ENCODE peak calls at places on chromosomes 4 and X, in four cellular contexts. D, J, A and Z are unnamed samples.

GRCh38 chr4:23902203-23902602 is 12.4 kb upstream of the PPARGC1A start:
- DNase-seq in D (no peak), A (no peak), J (peak), Z (no peak)

GRCh38 chr4:126627255-126627654 is 1005.5 kb upstream of the INTU start:
- DNase-seq in D (no peak), J (peak), A (peak), Z (peak)

GRCh38 chr4:76470064-76470463 is 35.0 kb downstream of the SHROOM3 start:
- DNase-seq in A (no peak), D (no peak), J (no peak), Z (no peak)

GRCh38 chr4:165308606-165309005 is 18.9 kb upstream of the MSMO1 start:
- DNase-seq in J (no peak), A (no peak), D (no peak), Z (peak)

GRCh38 chr4:38014421-38014852 is 54.2 kb downstream of the PTTG2 start:
- DNase-seq in D (no peak), A (no peak), J (no peak), Z (no peak)

GRCh38 chr4:52925531-52925968 is 63.4 kb downstream of the RASL11B start:
- DNase-seq in J (peak), D (no peak), A (no peak), Z (peak)

GRCh38 chr4:125316781-125317525 is 2.2 kb downstream of the FAT4 start:
- DNase-seq in A (peak), J (no peak), D (peak), Z (peak)

GRCh38 chrX:1086444-1087409 is 125.7 kb downstream of the CRLF2 start:
- DNase-seq in J (no peak), D (no peak), A (peak), Z (no peak)

GRCh38 chr4:148215202-148215601 is 227.0 kb downstream of the NR3C2 start:
- DNase-seq in D (no peak), A (no peak), J (no peak), Z (no peak)

GRCh38 chrX:17475820-17476219 is 100.8 kb downstream of the NHS start:
- DNase-seq in D (no peak), J (no peak), A (no peak), Z (peak)

GRCh38 chrX:14448406-14448805 is 80.9 kb upstream of the GLRA2 start:
- DNase-seq in D (no peak), A (no peak), J (no peak), Z (no peak)

GRCh38 chrX:10071451-10072163 is 85.2 kb upstream of the CLCN4 start:
- DNase-seq in J (no peak), A (no peak), D (no peak), Z (no peak)

GRCh38 chrX:37905436-37906147 is 58.2 kb upstream of the DYNLT3 start:
- DNase-seq in J (peak), D (no peak), A (peak), Z (no peak)

GRCh38 chrX:122546269-122546668 is 637.8 kb upstream of the GRIA3 start:
- DNase-seq in D (no peak), J (no peak), A (no peak), Z (no peak)

GRCh38 chr4:31125061-31125460 is 404.9 kb downstream of the PCDH7 start:
- DNase-seq in D (no peak), J (no peak), A (no peak), Z (no peak)

GRCh38 chr4:78954048-78954666 is 14.9 kb upstream of the PAQR3 start:
- DNase-seq in D (no peak), A (no peak), J (peak), Z (no peak)

GRCh38 chr4:111204807-111205206 is 581.9 kb upstream of the PITX2 start:
- DNase-seq in D (no peak), J (no peak), A (no peak), Z (no peak)

GRCh38 chrX:133660356-133660755 is 245.1 kb upstream of the GPC4 start:
- DNase-seq in D (no peak), J (no peak), A (no peak), Z (peak)

GRCh38 chr4:153465922-153466636 is at the start of gene TMEM131L:
- DNase-seq in J (peak), D (peak), A (peak), Z (peak)

GRCh38 chrX:133838761-133839676 is 146.4 kb downstream of the GPC3 start:
- DNase-seq in D (no peak), J (peak), A (no peak), Z (peak)

GRCh38 chr4:111045992-111046391 is 423.1 kb upstream of the PITX2 start:
- DNase-seq in J (no peak), A (no peak), D (no peak), Z (no peak)

GRCh38 chr4:176478076-176478475 is 158.3 kb downstream of the SPCS3 start:
- DNase-seq in D (no peak), J (no peak), A (no peak), Z (no peak)

GRCh38 chr4:127103723-127104122 is 529.0 kb upstream of the INTU start:
- DNase-seq in J (no peak), A (no peak), D (no peak), Z (peak)

GRCh38 chrX:29090811-29091210 is 503.6 kb downstream of the IL1RAPL1 start:
- DNase-seq in J (peak), A (no peak), D (no peak), Z (peak)

GRCh38 chrX:31717474-31717873 is 645.6 kb upstream of the FTHL17 start:
- DNase-seq in J (no peak), D (no peak), A (no peak), Z (no peak)

GRCh38 chr4:122632396-122633143 is 11.7 kb upstream of the IL21 start:
- DNase-seq in J (no peak), A (no peak), D (no peak), Z (no peak)

GRCh38 chr4:111494971-111495370 is 650.3 kb upstream of the FAM241A start:
- DNase-seq in A (no peak), J (no peak), D (no peak), Z (peak)

GRCh38 chr4:116180056-116180690 is 905.2 kb downstream of the TRAM1L1 start:
- DNase-seq in D (no peak), J (peak), A (no peak), Z (peak)

GRCh38 chrX:9765737-9766098 is at the start of gene GPR143:
- DNase-seq in J (no peak), A (no peak), D (no peak), Z (no peak)

GRCh38 chr4:101035522-101035921 is 311.8 kb downstream of the PPP3CA start:
- DNase-seq in D (no peak), A (no peak), J (no peak), Z (no peak)

GRCh38 chrX:24838624-24839023 is 144.9 kb downstream of the POLA1 start:
- DNase-seq in A (peak), D (no peak), J (peak), Z (peak)

GRCh38 chr4:142719854-142720541 is 126.1 kb downstream of the INPP4B start:
- DNase-seq in A (no peak), J (peak), D (no peak), Z (peak)

GRCh38 chr4:107094332-107094731 is 58.2 kb upstream of the DKK2 start:
- DNase-seq in J (peak), A (peak), D (no peak), Z (peak)
- TF ChIP-seq CTCF in J (peak), A (peak), D (no peak), Z (peak)

DNA sequence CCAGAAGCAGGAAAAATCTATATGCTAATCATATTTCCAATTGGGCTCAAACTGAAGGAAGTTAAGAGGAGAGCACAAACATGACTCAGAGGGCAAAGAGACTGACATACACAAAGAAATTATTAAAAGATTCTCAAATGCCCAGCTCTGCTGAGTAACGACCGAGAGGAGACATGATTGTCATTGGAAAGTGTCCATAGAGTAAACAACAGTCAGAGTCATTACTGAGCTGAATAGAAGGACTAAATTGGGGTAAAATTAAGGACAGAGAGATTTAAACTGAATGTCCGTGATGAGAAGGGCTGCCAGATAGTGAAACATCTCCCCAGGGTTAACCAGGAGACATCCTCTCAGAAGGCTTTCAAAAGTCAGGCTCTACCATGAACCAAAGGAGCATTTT is 111.2 kb upstream of the GALNT7 start:
- DNase-seq in D (no peak), J (no peak), A (no peak), Z (peak)
- H3K4me3 ChIP-seq in D (no peak), J (no peak), A (no peak), Z (no peak)

GRCh38 chr4:6620891-6621555 is 19.5 kb upstream of the MRFAP1 start:
- DNase-seq in D (peak), A (no peak), J (no peak), Z (no peak)
- TF ChIP-seq CTCF in D (no peak), A (peak), J (no peak), Z (no peak)

DNA sequence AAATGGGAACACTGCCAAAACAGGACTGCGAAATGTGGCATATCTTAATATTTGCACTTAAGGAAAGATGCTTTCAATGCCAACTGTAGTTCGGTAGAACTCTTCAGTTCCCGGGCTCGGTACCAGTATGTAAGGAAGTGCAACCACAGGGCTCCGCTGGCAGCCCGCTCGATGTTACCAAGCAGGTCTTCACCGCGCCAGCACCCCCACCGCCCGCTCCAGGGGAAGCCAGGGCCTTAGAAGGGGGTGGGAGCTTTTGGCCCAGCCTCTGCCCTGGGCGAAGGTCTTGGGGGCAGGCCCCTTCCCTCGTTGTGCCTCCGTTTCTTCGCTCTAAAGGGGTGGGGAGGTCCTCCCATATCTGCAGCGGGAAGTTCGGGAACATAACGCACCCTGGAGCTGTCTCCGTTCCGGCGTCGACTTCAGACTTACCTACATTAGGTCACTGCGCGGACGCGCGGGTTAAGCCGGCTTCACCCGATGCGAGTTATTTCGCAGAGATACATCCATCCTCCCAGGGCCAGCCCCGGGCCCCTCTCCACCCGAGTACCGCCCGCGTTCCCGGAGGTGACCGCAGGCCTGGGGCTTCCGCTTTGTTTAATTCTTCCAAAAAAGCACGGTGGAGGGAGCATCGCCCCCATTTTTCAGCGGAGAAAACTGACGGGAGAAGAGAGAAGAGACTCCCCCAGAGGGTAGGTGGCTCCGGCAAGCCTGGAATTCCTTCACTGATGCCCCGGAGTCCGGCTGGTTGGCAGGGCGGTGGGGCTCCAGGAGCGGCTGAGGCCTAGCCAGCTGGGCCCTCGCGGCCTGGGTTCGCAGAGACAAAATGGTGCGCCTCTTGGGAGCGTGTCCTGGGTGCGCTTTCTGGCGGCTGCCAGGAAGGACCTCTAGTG is 1.0 kb upstream of the HMX1 start:
- DNase-seq in J (no peak), D (no peak), A (no peak), Z (no peak)
- H3K4me3 ChIP-seq in J (no peak), D (peak), A (no peak), Z (no peak)

DNA sequence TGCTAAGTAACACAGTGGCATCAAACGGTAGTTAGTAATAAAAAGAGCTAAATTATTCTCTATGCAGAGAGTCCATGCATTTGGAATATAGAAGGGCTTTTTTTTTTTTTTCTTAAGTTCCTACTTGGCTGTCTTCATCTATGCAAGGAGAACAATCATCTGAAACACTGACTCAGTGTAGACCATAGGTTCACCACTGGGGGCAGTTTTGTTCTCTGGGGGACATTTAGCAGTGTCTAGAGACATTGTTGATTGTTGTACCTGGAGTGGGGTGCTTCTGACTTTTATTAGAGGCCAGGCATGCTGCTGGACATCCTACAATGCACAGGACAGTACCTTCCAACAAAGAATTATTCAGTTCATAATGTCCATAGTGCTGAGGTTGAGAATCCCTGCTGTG is 41.2 kb downstream of the TMA16 start:
- DNase-seq in D (no peak), J (no peak), A (no peak), Z (no peak)
- TF ChIP-seq CTCF in D (no peak), J (no peak), A (no peak), Z (no peak)

GRCh38 chr4:80201326-80202151 is 4.2 kb downstream of the PRDM8 start:
- DNase-seq in D (no peak), A (no peak), J (peak), Z (peak)
- H3K4me3 ChIP-seq in D (peak), A (peak), J (peak), Z (peak)

GRCh38 chr4:140702096-140702757 is 54.0 kb downstream of the TBC1D9 start:
- DNase-seq in D (no peak), J (no peak), A (no peak), Z (no peak)
- TF ChIP-seq CTCF in D (no peak), J (no peak), A (no peak), Z (no peak)